ENCODE peak calls at places on chromosomes 12 and 14, in six cellular contexts. D is mesendoderm, T is A549, J is GM12878, F is choroid plexus epithelial cell, W is tibial nerve. K is an unnamed sample.

GRCh38 chr14:31945074-31945613 is 132.0 kb upstream of the ARHGAP5 start:
- DNase-seq in D (no peak), T (peak), J (no peak), F (no peak), W (no peak), K (no peak)

GRCh38 chr12:105948331-105948730 is 190.4 kb downstream of the NUAK1 start:
- DNase-seq in D (no peak), T (no peak), J (no peak), F (peak), W (no peak), K (no peak)

GRCh38 chr12:109871678-109872314 is 8.5 kb downstream of the GLTP start:
- DNase-seq in D (no peak), T (no peak), J (no peak), F (peak), W (no peak), K (no peak)

GRCh38 chr12:111446044-111446581 is 40.4 kb downstream of the SH2B3 start:
- DNase-seq in D (peak), T (no peak), J (no peak), F (peak), W (no peak), K (no peak)

GRCh38 chr14:75979071-75979571 is 2.7 kb downstream of the TGFB3 start:
- DNase-seq in D (peak), T (peak), J (no peak), F (peak), W (no peak), K (no peak)

GRCh38 chr12:46590991-46591703 is 218.6 kb upstream of the SLC38A2 start:
- DNase-seq in D (peak), T (no peak), J (no peak), F (no peak), W (no peak), K (no peak)

GRCh38 chr12:114668151-114668891 is 15.7 kb downstream of the TBX3 start:
- DNase-seq in D (peak), T (peak), J (no peak), F (peak), W (peak), K (peak)

GRCh38 chr14:22339277-22339676 is 249.7 kb downstream of the DAD1 start:
- DNase-seq in D (no peak), T (no peak), J (no peak), F (peak), W (peak), K (no peak)

GRCh38 chr12:71556881-71557280 is 106.8 kb downstream of the ZFC3H1 start:
- DNase-seq in D (peak), T (peak), J (no peak), F (peak), W (no peak), K (no peak)

GRCh38 chr14:36580856-36581831 is 1.3 kb downstream of the NKX2-8 start:
- DNase-seq in D (peak), T (peak), J (no peak), F (peak), W (no peak), K (peak)

GRCh38 chr12:28057856-28058615 is 85.5 kb upstream of the PTHLH start:
- DNase-seq in D (no peak), T (no peak), J (peak), F (no peak), W (no peak), K (no peak)

GRCh38 chr12:22286569-22286968 is 47.9 kb downstream of the ST8SIA1 start:
- DNase-seq in D (no peak), T (no peak), J (no peak), F (peak), W (no peak), K (no peak)

GRCh38 chr14:99224116-99224910 is 47.7 kb downstream of the BCL11B start:
- DNase-seq in D (peak), T (peak), J (no peak), F (no peak), W (no peak), K (no peak)

GRCh38 chr12:106602071-106602470 is 19.3 kb downstream of the RFX4 start:
- DNase-seq in D (no peak), T (no peak), J (no peak), F (no peak), W (no peak), K (no peak)

GRCh38 chr12:88267630-88268029 is 125.5 kb downstream of the TMTC3 start:
- DNase-seq in D (no peak), T (no peak), J (no peak), F (no peak), W (no peak), K (no peak)

GRCh38 chr14:105582639-105583038 is 56.3 kb downstream of the TMEM121 start:
- DNase-seq in D (peak), T (no peak), J (no peak), F (no peak), W (no peak), K (no peak)

GRCh38 chr14:22386924-22387775 is 201.9 kb downstream of the DAD1 start:
- DNase-seq in D (peak), T (peak), J (peak), F (peak), W (peak), K (peak)

DNA sequence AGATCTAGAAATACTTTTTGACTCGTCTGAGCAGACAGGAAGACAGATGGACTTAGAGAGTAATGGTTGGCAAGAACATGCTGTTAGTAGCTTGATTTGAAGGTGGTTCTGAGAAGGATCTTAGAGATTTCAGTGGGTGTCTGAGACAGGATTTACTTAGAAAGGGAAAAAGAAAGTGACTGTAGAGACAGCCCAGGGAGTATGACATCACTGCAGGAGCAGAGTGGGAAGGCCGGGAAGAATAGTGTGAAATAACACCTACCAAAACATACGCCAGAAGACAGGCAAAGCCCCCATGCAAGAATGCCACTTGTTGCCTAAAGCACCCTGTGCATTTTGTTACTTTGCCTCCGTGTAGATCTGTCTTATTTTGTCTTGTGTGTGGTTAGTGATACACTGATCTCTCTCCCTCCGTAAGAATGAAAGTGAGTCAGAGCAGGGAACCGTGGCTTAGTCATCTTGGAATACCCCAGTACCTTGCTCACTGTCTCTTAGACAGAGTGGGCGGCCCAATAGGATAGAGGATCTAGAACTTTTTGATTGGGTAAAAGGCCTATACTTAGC is 161.3 kb upstream of the IFNG-AS1 start:
- DNase-seq in D (peak), T (peak), J (no peak), F (peak), W (no peak), K (no peak)
- H3K4me3 ChIP-seq in D (no peak), T (peak), J (no peak), F (peak), W (peak), K (peak)

DNA sequence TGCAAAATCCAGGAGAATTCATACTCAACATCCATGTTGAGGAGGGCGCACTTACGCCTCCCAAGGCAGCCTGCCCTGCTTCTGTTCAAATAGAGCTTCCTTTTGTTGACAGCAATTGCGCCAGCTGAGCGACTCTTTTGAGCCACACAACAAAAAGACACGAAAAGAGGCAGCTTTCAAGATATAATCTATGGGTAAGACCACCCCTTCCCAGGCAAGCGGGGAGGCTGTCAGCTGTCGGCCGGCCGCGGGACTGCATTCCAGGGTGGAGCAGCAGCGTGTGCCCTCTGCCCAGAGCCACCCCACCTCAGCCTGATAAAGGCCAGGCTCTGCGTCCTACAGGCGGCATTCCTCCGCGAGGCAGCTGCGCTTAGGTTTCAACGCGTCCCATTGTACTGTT is 15.8 kb upstream of the STAB2 start:
- DNase-seq in D (peak), T (no peak), J (no peak), F (no peak), W (no peak), K (peak)
- H3K4me3 ChIP-seq in D (no peak), T (no peak), J (no peak), F (no peak), W (no peak), K (no peak)

GRCh38 chr14:60721331-60722162 is 2.6 kb downstream of the SIX4 start:
- DNase-seq in D (peak), T (peak), J (no peak), F (peak), W (no peak), K (peak)

GRCh38 chr14:60720962-60721330 is 3.2 kb downstream of the SIX4 start:
- DNase-seq in D (no peak), T (no peak), J (no peak), F (no peak), W (no peak), K (no peak)

GRCh38 chr14:60722836-60723217 is 1.3 kb downstream of the SIX4 start:
- DNase-seq in D (peak), T (peak), J (no peak), F (peak), W (no peak), K (no peak)

GRCh38 chr14:60722163-60722835 is 1.9 kb downstream of the SIX4 start:
- DNase-seq in D (peak), T (peak), J (no peak), F (peak), W (no peak), K (peak)

GRCh38 chr14:60720391-60720790 is 3.8 kb downstream of the SIX4 start:
- DNase-seq in D (peak), T (no peak), J (no peak), F (no peak), W (no peak), K (no peak)
- H3K4me3 ChIP-seq in D (no peak), T (no peak), J (no peak), F (peak), W (no peak), K (no peak)

DNA sequence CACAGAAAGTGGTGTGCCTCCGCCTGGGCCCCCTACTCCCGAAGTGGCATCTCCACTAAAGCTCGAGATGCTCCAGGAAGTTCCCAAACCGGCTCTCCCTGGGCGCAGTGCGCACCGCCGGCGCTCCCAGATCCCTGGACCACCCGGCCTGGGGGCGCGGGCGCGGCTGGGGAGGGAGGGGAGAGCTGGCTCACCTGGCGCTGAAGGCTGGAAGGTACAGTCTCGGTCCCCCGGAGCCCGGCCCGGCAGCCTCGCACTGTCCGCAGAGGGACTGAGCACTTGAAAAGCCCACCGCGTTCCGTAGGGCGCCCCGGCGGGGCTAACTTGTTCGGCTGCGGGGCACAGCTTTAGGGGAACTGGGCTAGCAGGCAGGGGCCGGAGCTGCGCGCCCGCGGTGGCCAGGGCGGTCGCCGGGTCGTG is 558 bp downstream of the DBX2 start:
- DNase-seq in D (peak), T (peak), J (no peak), F (no peak), W (no peak), K (peak)
- H3K4me3 ChIP-seq in D (peak), T (peak), J (no peak), F (no peak), W (no peak), K (peak)

GRCh38 chr14:41570415-41571155 is 36.1 kb upstream of the LRFN5 start:
- DNase-seq in D (no peak), T (no peak), J (no peak), F (no peak), W (no peak), K (no peak)
- H3K4me3 ChIP-seq in D (no peak), T (no peak), J (no peak), F (no peak), W (no peak), K (no peak)

GRCh38 chr12:92464911-92465310 is 237.9 kb upstream of the PLEKHG7 start:
- DNase-seq in D (no peak), T (no peak), J (no peak), F (peak), W (no peak), K (no peak)
- H3K4me3 ChIP-seq in D (no peak), T (no peak), J (peak), F (no peak), W (no peak), K (no peak)

DNA sequence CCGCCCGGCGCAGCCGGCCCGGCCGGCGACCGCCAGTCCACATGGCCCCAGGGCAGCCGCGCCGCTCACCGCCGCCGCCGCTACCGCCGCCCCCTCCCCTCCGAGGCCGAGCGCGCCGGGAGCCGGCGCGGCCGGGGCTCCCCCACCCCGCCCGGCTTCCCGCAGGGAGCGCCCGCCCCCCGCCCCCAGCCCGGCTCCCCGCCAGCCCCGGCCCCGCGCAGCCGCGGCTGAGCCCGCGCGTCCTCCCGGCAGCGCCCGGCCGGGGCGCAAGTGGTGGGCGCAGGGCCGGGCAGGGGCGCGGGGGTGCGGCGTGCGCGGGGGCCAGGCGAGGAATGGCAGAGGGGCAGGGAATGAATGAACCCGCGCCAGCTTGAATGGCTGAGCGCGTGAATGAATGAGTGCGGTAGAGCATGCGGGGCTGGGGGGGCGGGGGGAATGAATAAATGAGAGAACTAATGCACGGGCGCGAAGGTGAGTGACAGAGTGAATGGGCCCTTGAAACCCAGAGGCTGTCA is at the start of gene BEGAIN:
- DNase-seq in D (no peak), T (no peak), J (no peak), F (no peak), W (no peak), K (no peak)
- H3K4me3 ChIP-seq in D (peak), T (peak), J (no peak), F (peak), W (peak), K (peak)

GRCh38 chr12:51955702-51956101 is 4.2 kb downstream of the ACVR1B start:
- DNase-seq in D (no peak), T (no peak), J (no peak), F (no peak), W (no peak), K (no peak)
- H3K4me3 ChIP-seq in D (no peak), T (no peak), J (no peak), F (no peak), W (no peak), K (no peak)

GRCh38 chr12:11863478-11863906 is 207.2 kb upstream of the BCL2L14 start:
- DNase-seq in D (no peak), T (no peak), J (no peak), F (no peak), W (no peak), K (no peak)
- H3K4me3 ChIP-seq in D (no peak), T (no peak), J (no peak), F (no peak), W (no peak), K (no peak)

K was measured in lower lobe of right lung.